ENCODE peak calls at places on chromosomes 1 and 21, in five cellular contexts. C, X, G, P and V are unnamed samples.

GRCh38 chr1:54487571-54488050 is 60.4 kb upstream of the ACOT11 start:
- ATAC-seq in C (no peak), X (no peak), G (no peak), P (no peak), V (no peak)

GRCh38 chr1:225998560-225999226 is 450 bp downstream of the SDE2 start:
- ATAC-seq in C (peak; percentile 7), X (peak; percentile 52), G (peak; percentile 0), P (peak; percentile 5), V (peak; percentile 5)

GRCh38 chr21:35138665-35139381 is 89.7 kb upstream of the RUNX1 start:
- ATAC-seq in C (peak; percentile 77), X (no peak), G (no peak), P (no peak), V (no peak)

GRCh38 chr1:197129698-197130097 is 16.8 kb downstream of the ASPM start:
- ATAC-seq in C (no peak), X (no peak), G (no peak), P (no peak), V (no peak)

GRCh38 chr1:211652371-211652770 is 23.1 kb downstream of the NEK2 start:
- ATAC-seq in C (no peak), X (no peak), G (no peak), P (no peak), V (no peak)

GRCh38 chr1:110007458-110007857 is 22.9 kb downstream of the AHCYL1 start:
- ATAC-seq in C (no peak), X (no peak), G (no peak), P (no peak), V (no peak)

GRCh38 chr1:198449281-198449680 is 91.2 kb downstream of the ATP6V1G3 start:
- ATAC-seq in C (no peak), X (no peak), G (peak; percentile 80), P (no peak), V (no peak)

GRCh38 chr1:207919523-207920210 is 8.7 kb upstream of the CD34 start:
- ATAC-seq in C (no peak), X (no peak), G (no peak), P (no peak), V (peak; percentile 79)

GRCh38 chr1:172939475-172939874 is 111.3 kb downstream of the TNFSF18 start:
- ATAC-seq in C (no peak), X (no peak), G (no peak), P (no peak), V (no peak)

GRCh38 chr1:152981181-152981871 is 2.6 kb upstream of the SPRR1A start:
- ATAC-seq in C (no peak), X (no peak), G (no peak), P (no peak), V (no peak)

GRCh38 chr1:2181271-2181670 is 13.3 kb downstream of the FAAP20 start:
- ATAC-seq in C (no peak), X (no peak), G (no peak), P (no peak), V (no peak)

GRCh38 chr1:244846653-244847052 is 11.2 kb downstream of the COX20 start:
- ATAC-seq in C (no peak), X (no peak), G (no peak), P (no peak), V (no peak)

GRCh38 chr1:237258871-237259270 is 216.9 kb downstream of the RYR2 start:
- ATAC-seq in C (no peak), X (no peak), G (no peak), P (no peak), V (peak; percentile 89)

GRCh38 chr1:225509376-225509707 is 81.5 kb upstream of the LBR start:
- ATAC-seq in C (peak; percentile 23), X (no peak), G (no peak), P (no peak), V (no peak)

GRCh38 chr1:232767381-232768074 is 37.7 kb upstream of the MAP10 start:
- ATAC-seq in C (no peak), X (no peak), G (peak; percentile 19), P (no peak), V (peak; percentile 92)

GRCh38 chr1:52423771-52424170 is 19.4 kb downstream of the PRPF38A start:
- ATAC-seq in C (peak; percentile 82), X (no peak), G (no peak), P (no peak), V (no peak)

GRCh38 chr21:31945576-31945975 is 72.8 kb downstream of the HUNK start:
- ATAC-seq in C (no peak), X (no peak), G (no peak), P (no peak), V (no peak)

GRCh38 chr1:89957063-89957462 is 37.8 kb upstream of the ZNF326 start:
- ATAC-seq in C (peak; percentile 26), X (peak; percentile 63), G (no peak), P (peak; percentile 9), V (no peak)

DNA sequence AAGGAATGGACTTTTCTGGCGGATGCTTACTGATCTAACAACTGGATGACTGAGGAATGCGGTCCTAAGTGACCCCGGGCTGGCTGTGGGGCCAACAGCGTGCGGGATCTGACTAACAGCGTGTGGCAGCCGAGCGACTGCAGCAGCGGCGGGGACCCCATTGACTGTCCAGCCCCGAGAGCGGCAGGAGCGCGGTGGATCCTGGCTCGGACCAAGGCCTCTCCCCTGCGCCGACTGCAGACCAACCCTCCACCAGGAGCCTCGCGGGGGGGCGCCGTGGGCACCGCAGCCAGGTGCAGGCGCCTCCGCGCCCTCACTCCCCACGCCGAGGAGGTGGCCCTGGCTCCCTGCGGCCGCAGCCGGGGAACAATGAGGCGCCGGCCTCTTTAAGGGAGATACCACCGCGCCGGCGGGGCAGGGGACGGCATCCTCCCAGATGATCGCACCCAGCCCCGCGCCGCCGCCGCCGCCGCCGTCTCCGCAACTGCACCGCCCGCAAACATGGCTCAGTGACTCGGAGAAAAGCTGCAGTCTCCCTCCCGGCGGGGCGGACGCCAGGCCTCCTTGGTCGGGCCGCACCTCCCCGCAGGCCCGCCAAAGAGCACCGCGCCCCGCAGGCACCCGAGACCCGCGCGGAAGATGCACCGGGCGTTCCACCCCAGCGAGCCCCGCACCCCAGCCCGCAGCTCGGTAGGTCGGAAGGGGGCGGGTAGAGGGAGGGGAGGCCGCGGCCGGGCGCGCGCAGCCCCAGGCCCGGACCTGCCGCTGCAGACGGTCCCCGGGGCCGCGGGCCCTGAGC is 694 bp upstream of the PDIK1L start:
- ATAC-seq in C (peak; percentile 82), X (peak; percentile 70), G (peak; percentile 83), P (peak; percentile 72), V (peak; percentile 79)
- TF ChIP-seq EP300 in C (peak; percentile 9), X (no peak), G (no peak), P (no peak), V (no peak)

DNA sequence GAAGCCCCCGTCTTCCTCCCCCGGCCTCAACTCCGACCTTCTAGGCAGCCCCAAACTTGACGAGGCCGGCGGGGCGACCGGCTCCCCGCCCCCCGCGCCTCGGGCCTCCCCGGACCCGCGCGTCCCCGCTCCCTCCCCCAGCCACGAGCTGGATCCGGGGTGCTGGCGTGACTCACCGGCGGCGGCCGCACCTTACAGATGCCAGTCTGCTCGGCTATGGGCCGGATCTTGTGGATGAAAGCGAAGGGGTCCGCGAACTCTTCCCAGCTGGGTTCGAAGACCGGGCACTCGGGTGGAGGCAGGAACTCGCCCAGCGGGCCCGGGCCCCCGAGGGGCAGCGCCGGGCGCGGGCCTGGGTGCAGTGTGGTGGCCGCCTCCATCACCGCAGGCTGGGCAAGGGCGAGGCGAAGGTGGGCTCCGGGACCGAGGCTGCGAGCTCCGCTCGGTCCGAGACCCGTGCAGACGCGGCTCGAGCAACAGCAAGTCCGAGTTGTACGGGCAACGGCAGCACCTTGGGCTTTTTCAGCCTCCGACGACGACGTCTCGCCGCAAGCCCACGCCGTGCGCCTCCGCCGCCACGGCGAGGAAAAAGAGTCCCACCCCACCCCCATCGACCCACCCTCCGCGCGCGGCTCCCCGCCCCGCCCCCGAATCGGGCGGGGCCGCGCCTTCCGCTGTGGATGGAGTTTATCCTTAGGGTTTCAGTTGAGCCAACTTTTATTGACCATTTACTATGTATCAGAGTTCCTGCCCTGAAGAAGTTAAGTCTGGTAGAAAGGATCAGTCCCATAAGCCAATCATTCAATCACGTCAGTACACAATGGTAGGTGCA is at the start of gene KDM5B:
- ATAC-seq in C (peak; percentile 12), X (peak; percentile 30), G (peak; percentile 8), P (peak; percentile 28), V (peak; percentile 29)
- TF ChIP-seq POLR2AphosphoS5 in C (peak; percentile 63), X (peak; percentile 97), G (peak; percentile 76), P (peak; percentile 94), V (peak; percentile 91)

GRCh38 chr1:21435646-21436487 is 4.1 kb upstream of the NBPF3 start:
- ATAC-seq in C (no peak), X (peak; percentile 18), G (no peak), P (no peak), V (no peak)

GRCh38 chr1:21439345-21439720 is 604 bp upstream of the NBPF3 start:
- ATAC-seq in C (no peak), X (no peak), G (no peak), P (no peak), V (no peak)

GRCh38 chr1:21437341-21437640 is 2.6 kb upstream of the NBPF3 start:
- ATAC-seq in C (no peak), X (no peak), G (no peak), P (no peak), V (no peak)

GRCh38 chr1:21436488-21437340 is 3.2 kb upstream of the NBPF3 start:
- ATAC-seq in C (peak; percentile 38), X (peak; percentile 71), G (peak; percentile 66), P (no peak), V (no peak)

DNA sequence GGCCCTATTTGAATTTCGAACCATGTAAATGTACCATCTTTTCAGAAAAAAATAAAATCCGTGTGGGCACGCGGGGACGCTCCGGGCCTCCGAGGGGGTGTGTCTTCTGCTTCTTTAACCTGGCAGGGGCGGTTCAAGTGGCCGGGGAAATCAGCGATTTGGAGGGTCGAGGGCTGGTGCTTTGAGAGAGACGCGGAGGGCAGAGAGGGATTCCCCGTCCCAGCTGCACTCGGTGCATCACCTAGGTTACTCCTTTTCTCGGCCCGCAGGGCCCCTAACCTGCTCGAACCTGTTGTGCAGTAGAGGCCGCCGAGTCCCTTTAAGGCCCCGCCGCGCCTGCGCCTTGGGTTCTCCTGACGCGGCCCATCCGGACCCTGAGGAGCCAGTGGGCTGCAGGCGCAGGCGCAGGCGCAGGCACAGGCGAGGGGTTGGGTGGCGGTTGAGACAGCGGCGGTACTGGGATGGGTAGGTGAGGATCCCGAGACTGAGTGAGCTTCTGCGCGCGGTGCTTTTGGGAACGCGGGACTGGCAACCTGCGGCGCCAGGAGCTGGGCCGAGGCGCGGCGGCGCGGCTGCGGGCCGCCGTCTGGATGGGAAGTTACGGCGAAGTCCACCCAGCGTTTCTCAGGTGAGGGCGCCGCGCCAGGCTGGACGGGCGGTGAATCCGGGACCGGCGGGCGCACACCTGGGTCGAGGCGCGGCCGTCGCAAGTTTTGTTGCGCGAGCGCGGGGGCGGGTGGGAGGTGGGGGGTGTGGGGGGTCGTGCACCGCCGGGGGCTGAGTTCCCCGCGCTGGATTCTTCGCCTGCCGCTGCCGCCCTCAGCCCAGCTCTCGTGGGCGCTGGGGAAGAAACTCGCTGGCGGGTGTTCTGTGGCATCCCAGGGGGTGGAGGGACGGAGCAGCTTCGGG is at the start of gene NBPF3:
- ATAC-seq in C (peak; percentile 96), X (peak; percentile 91), G (peak; percentile 93), P (peak; percentile 100), V (peak; percentile 98)
- TF ChIP-seq EP300 in C (no peak), X (no peak), G (no peak), P (no peak), V (no peak)

GRCh38 chr21:41453761-41454160 is 27.7 kb downstream of the MX1 start:
- ATAC-seq in C (no peak), X (no peak), G (no peak), P (no peak), V (no peak)

GRCh38 chr21:41449613-41450012 is 23.6 kb downstream of the MX1 start:
- ATAC-seq in C (no peak), X (no peak), G (no peak), P (no peak), V (no peak)

GRCh38 chr21:41453198-41453597 is 27.2 kb downstream of the MX1 start:
- ATAC-seq in C (no peak), X (no peak), G (no peak), P (no peak), V (no peak)

GRCh38 chr21:41447356-41447755 is 21.3 kb downstream of the MX1 start:
- ATAC-seq in C (no peak), X (no peak), G (no peak), P (no peak), V (no peak)

GRCh38 chr21:41451753-41452676 is 26.0 kb downstream of the MX1 start:
- ATAC-seq in C (no peak), X (no peak), G (no peak), P (no peak), V (no peak)
- TF ChIP-seq POLR2AphosphoS5 in C (no peak), X (no peak), G (no peak), P (peak; percentile 59), V (no peak)